ENCODE peak calls at places on chromosomes 2 and 18, in four cellular contexts. Z is cardiac muscle cell, F is testis, Y is Peyer's patch. U is an unnamed sample. For H3K4me1, the result is how much of the 10 kb centered on the place peaks cover.

GRCh38 chr2:169107645-169108044 is 38.3 kb downstream of the DHRS9 start:
- DNase-seq in Z (no peak), F (no peak), Y (peak), U (no peak)

GRCh38 chr2:28250006-28250405 is 142.7 kb upstream of the FOSL2 start:
- DNase-seq in Z (no peak), F (no peak), Y (peak), U (peak)

GRCh38 chr2:46306320-46306719 is 9.1 kb downstream of the EPAS1 start:
- DNase-seq in Z (no peak), F (no peak), Y (no peak), U (peak)

GRCh38 chr18:50458796-50459195 is 84.0 kb downstream of the SKA1 start:
- DNase-seq in Z (no peak), F (no peak), Y (no peak), U (peak)

GRCh38 chr2:64679673-64680425 is 26.1 kb upstream of the SERTAD2 start:
- DNase-seq in Z (no peak), F (no peak), Y (no peak), U (no peak)

GRCh38 chr2:105373895-105374401 is 24.9 kb downstream of the FHL2 start:
- DNase-seq in Z (no peak), F (no peak), Y (no peak), U (no peak)

GRCh38 chr2:56040189-56040588 is 116.6 kb upstream of the EFEMP1 start:
- DNase-seq in Z (no peak), F (no peak), Y (no peak), U (no peak)

GRCh38 chr2:28155071-28155470 is 237.6 kb upstream of the FOSL2 start:
- DNase-seq in Z (no peak), F (no peak), Y (no peak), U (no peak)

GRCh38 chr2:949894-950626 is 589 bp upstream of the SNTG2 start:
- DNase-seq in Z (peak), F (no peak), Y (no peak), U (no peak)

GRCh38 chr18:54607213-54607934 is 16.3 kb downstream of the DYNAP start:
- DNase-seq in Z (peak), F (no peak), Y (peak), U (peak)

GRCh38 chr18:54604211-54604610 is 13.2 kb downstream of the DYNAP start:
- DNase-seq in Z (no peak), F (no peak), Y (no peak), U (no peak)

GRCh38 chr18:54611819-54612218 is 20.8 kb downstream of the DYNAP start:
- DNase-seq in Z (no peak), F (no peak), Y (no peak), U (no peak)

GRCh38 chr18:54608008-54608642 is 17.1 kb downstream of the DYNAP start:
- DNase-seq in Z (no peak), F (no peak), Y (no peak), U (no peak)

GRCh38 chr18:54606835-54607212 is 15.8 kb downstream of the DYNAP start:
- DNase-seq in Z (peak), F (no peak), Y (no peak), U (peak)
- H3K27ac ChIP-seq in Z (peak), F (no peak), Y (no peak), U (peak)

DNA sequence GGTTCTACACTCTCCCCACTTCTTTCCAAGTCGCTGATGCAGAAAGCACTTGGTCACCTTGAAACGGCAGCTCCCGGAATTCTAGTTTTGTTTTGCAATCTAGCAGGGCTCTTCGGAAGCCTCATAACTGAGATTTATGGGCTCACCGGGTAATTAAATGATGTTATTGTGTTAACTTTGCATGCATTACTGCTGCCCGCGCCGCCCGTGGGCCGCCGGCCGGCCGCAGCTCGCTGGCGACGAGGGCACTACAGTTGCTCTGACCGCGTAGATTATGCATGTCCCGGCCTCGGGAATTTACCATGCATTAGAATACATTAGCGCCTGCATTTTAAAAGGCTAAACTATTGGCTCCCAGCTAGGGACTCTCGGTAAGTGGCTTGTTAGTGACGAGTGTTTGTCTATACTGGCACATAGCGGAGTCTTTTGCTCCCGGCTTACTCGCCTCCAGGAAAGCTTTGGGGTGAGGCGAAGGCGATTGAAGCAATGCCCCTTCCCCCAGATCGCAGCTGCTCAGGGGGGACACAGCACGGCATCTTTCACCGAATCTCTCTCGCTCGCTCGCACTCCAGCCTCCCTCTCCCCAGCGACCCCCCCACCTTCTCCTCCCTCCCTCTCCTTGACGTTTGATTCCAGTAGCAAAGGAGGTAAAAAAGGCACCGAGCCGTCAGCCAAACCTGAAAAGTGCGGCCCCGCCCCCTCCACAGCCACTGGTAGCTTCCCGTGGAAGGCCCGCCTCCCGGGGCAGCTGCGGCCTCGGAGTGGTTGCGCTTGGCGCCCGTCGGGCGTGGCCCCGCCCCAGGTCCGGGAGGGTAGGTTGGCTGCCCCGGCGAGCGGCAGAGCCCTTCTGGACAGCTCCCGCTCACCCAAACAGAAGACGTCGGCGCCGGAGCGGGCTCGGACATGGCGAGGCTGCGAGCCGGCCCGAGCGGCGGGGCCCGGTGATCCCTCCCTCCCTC is at the start of gene ONECUT2:
- DNase-seq in Z (peak), F (peak), Y (peak), U (peak)
- H3K4me1 ChIP-seq in Z (under half), F (under half), Y (under half), U (under half)

GRCh38 chr2:218607436-218608115 is at the start of gene PLCD4:
- DNase-seq in Z (peak), F (no peak), Y (no peak), U (peak)
- H3K27ac ChIP-seq in Z (peak), F (no peak), Y (no peak), U (peak)

GRCh38 chr2:109173311-109174171 is 44.5 kb downstream of the SH3RF3 start:
- DNase-seq in Z (peak), F (peak), Y (peak), U (peak)
- H3K4me1 ChIP-seq in Z (under half), F (under half), Y (under half), U (under half)

GRCh38 chr2:188971316-188971930 is 2.8 kb upstream of the COL3A1 start:
- DNase-seq in Z (no peak), F (no peak), Y (no peak), U (no peak)
- H3K27ac ChIP-seq in Z (no peak), F (no peak), Y (no peak), U (peak)